ENCODE peak calls at places on chromosome 12, in five cellular contexts. M, E, J, F and G are unnamed samples.

GRCh38 chr12:115203661-115204060 is 519.7 kb upstream of the TBX3 start:
- DNase-seq in M (no peak), E (no peak), J (no peak), F (no peak), G (no peak)

GRCh38 chr12:1994429-1995143 is 9.7 kb downstream of the DCP1B start:
- DNase-seq in M (no peak), E (no peak), J (no peak), F (no peak), G (no peak)

GRCh38 chr12:94560416-94561221 is 89.7 kb downstream of the TMCC3 start:
- DNase-seq in M (peak; percentile 40), E (peak; percentile 53), J (no peak), F (no peak), G (no peak)

GRCh38 chr12:27973487-27973890 is 956 bp upstream of the PTHLH start:
- DNase-seq in M (no peak), E (no peak), J (no peak), F (peak; percentile 39), G (no peak)

GRCh38 chr12:70994217-70994788 is 73.8 kb upstream of the PTPRR start:
- DNase-seq in M (no peak), E (no peak), J (no peak), F (no peak), G (no peak)

GRCh38 chr12:113287899-113288282 is 47.0 kb downstream of the SLC8B1 start:
- DNase-seq in M (no peak), E (no peak), J (no peak), F (no peak), G (no peak)

GRCh38 chr12:128940974-128941373 is 87.7 kb downstream of the GLT1D1 start:
- DNase-seq in M (no peak), E (no peak), J (no peak), F (no peak), G (no peak)

GRCh38 chr12:34333337-34333736 is 311.0 kb downstream of the ALG10 start:
- DNase-seq in M (no peak), E (no peak), J (no peak), F (no peak), G (no peak)

GRCh38 chr12:105920161-105920684 is 218.5 kb downstream of the NUAK1 start:
- DNase-seq in M (peak; percentile 13), E (peak; percentile 51), J (peak; percentile 82), F (peak; percentile 44), G (no peak)